ENCODE peak calls at places on chromosome X, in eight cellular contexts. S is ovary, H is A549, R is transverse colon, T is breast epithelium, B is thyroid gland, C is HCT116, I is heart left ventricle. J is an unnamed sample.
A peak's percentile ranks its signal among the peaks of the same experiment; 100 is the strongest.

GRCh38 chrX:43882294-43882681 is at the start of gene MAOB:
- DNase-seq in T (no peak), R (peak; percentile 33), S (peak; percentile 59), I (peak; percentile 60), C (no peak), H (no peak), B (peak; percentile 35), J (no peak)

GRCh38 chrX:69503228-69503834 is 795 bp upstream of the NALF2 start:
- DNase-seq in I (no peak), T (no peak), B (peak; percentile 79), S (no peak), H (peak; percentile 75), R (no peak), C (peak; percentile 43), J (no peak)

GRCh38 chrX:21974011-21974385 is 33.5 kb downstream of the SMS start:
- DNase-seq in S (no peak), I (no peak), R (no peak), H (no peak), B (no peak), T (no peak), C (no peak), J (no peak)

GRCh38 chrX:49934148-49934547 is 11.8 kb downstream of the CLCN5 start:
- DNase-seq in R (no peak), S (no peak), H (no peak), B (no peak), C (no peak), T (no peak), I (no peak), J (no peak)

GRCh38 chrX:73965833-73966232 is 338.1 kb upstream of the ZCCHC13 start:
- DNase-seq in T (no peak), I (no peak), B (no peak), S (no peak), C (no peak), H (no peak), R (no peak), J (no peak)

GRCh38 chrX:29687687-29688086 is 527.7 kb upstream of the MAGEB2 start:
- DNase-seq in H (peak; percentile 22), T (no peak), C (no peak), B (peak; percentile 4), R (no peak), S (no peak), I (no peak), J (no peak)

GRCh38 chrX:139559383-139560042 is 29.0 kb downstream of the F9 start:
- DNase-seq in C (peak; percentile 24), S (no peak), T (no peak), I (no peak), B (peak; percentile 12), R (peak; percentile 10), H (peak; percentile 68), J (no peak)

GRCh38 chrX:9905288-9905687 is 61.9 kb upstream of the CLDN34 start:
- DNase-seq in R (no peak), T (no peak), I (no peak), C (no peak), B (no peak), S (no peak), H (no peak), J (no peak)

GRCh38 chrX:150050387-150050786 is 112.1 kb upstream of the EOLA2 start:
- DNase-seq in B (no peak), C (no peak), R (no peak), S (no peak), T (no peak), H (no peak), I (no peak), J (no peak)

GRCh38 chrX:39690541-39691415 is 407.0 kb downstream of the BCOR start:
- DNase-seq in H (no peak), B (no peak), I (no peak), R (peak; percentile 19), C (no peak), T (no peak), S (no peak), J (no peak)

GRCh38 chrX:39689374-39690104 is 408.2 kb downstream of the BCOR start:
- DNase-seq in C (no peak), H (no peak), I (no peak), R (peak; percentile 11), S (no peak), T (no peak), B (no peak), J (no peak)

GRCh38 chrX:39691724-39692123 is 406.0 kb downstream of the BCOR start:
- DNase-seq in I (no peak), B (no peak), S (no peak), R (no peak), H (no peak), C (no peak), T (no peak), J (no peak)

GRCh38 chrX:39688219-39688575 is 409.6 kb downstream of the BCOR start:
- DNase-seq in B (no peak), C (no peak), H (no peak), I (no peak), R (no peak), S (no peak), T (no peak), J (no peak)

DNA sequence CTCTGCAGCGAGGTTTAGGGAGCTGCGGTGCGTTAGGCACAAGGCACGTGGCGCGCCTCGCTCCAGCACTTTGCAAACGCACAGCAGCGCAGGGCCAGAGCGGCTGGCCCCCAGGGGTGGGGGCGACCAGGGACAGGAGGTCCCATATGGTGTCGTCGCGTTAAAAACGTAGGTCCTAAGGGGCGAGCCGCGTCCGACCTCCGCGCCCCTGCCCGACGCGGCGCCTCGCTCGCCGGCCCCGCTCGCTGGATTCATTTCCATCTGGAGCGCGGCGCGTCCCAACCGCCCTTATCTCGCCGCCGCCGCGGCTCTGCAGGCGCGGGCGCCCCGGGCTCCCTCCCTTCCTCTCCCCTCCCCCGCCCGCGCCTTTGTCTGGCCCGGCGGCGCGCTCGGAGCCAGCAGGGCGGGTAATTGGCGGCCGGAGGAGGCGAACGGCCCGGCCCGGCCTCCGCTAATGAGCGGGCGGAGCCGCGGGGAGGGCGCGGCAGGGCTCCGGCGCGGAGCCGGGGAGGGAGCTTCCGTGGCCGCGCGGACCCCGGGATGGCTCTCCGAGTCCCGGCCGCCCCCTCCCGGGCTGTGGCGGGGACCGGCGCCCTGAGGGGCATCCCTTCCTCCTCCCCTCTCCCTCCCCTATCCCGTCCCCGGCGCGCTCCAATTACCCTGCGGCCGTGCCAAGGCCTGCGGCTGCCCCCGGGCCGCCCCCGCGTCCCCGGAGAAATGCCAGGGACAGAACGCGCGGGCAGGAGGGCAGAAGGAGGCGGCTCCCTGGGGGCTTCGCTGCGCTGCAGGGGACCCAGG is 409.0 kb downstream of the BCOR start:
- DNase-seq in H (peak; percentile 24), T (no peak), C (no peak), R (peak; percentile 68), S (peak; percentile 75), I (peak; percentile 73), B (peak; percentile 67), J (no peak)
- TF ChIP-seq POLR2A in H (peak; percentile 20), T (no peak), C (no peak), R (peak; percentile 12), S (no peak), I (no peak), B (no peak), J (no peak)

DNA sequence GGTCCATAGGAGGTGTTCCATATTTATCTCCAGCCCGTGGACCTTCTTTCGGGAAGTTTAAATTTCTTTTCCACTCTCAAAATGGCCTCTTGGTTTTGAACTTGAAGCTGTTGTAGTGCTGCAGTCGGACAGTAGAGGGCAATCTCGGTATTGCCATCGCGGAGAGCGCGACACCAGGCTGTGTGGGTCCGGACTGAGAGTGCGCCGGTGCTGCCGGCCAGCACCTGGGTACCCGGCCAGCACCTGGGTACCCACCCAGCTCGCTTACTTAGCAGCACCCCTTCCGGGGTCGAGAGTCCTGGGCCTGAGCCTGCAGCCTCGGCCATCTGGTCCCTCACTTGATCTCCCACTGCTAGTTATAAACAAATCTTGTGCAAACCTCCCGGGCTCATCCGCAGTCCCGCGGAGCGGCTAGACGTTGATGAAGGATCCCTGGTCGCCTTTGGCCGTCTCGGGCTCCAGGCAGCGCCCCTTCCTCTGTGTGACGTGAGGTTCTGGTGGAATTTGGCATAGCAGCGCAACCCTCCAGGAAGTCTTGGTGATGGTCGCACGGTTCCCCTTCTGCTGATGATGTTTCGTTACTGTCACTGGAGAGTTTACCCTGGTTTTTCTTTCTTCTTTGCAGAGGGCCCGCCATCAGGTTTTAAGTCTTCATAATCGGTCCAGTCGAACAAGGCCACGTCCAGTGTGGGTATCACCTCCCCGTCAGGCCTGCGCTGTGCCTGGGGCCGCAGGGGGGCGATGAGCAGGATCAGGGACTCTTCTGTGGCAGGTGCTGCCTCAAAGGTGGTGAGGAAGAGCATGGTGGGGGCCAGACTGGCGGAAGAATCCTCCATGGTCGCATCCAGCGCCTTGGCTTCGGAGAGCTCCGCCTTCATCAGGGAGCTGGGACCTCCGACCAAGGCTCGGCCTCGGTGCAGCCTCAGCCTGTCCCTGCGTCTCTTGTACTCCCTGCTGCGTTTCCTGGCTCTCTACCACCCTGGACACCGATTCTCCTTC is 17.8 kb downstream of the FAM9A start:
- DNase-seq in S (no peak), B (peak; percentile 38), C (no peak), R (no peak), H (peak; percentile 55), I (no peak), T (no peak), J (no peak)
- TF ChIP-seq CTCF in S (no peak), B (peak; percentile 46), C (peak; percentile 24), R (peak; percentile 12), H (peak; percentile 33), I (peak; percentile 50), T (no peak), J (peak; percentile 35)

DNA sequence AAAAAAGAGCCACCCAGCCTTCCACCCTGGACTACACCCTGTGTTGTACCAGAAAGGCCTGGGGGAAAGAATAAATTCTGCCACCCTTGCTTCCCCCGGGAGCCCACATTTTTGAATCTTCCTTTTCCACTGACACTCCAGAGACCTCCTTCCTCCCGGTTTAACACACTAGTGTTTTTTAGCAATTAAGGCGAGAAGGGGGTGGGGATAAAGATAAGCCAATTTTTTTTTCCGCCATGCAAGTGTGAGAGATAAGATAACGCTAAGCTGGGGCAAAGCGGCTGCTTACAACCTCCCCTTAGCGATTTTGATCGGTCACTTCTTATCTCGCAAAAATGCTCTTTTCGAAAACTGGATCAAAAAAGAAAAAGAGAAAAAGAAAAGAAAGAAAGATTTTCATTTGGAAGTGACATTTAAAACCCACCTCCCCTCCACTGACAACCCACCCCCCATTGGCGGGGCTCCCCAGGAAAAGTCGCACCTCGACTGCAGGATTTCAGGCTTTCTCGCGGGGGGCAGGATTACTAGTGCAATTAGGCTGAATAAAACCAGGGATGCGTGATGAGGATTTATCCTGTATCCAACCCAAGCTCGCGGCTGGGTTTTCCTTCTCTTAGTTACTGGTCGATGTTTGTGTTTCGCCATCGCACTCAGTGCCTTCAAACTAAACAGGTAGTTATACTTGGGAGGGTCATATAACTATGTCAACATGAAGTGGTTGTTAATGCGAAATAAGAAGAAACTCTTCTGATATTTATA is 6.0 kb upstream of the BCOR start:
- DNase-seq in S (no peak), B (no peak), T (no peak), I (no peak), H (no peak), R (no peak), C (no peak), J (no peak)
- H3K4me3 ChIP-seq in S (no peak overlapping the region), B (no peak overlapping the region), T (no peak overlapping the region), I (no peak overlapping the region), H (no peak overlapping the region), R (peak overlapping the region; percentile 65), C (no peak overlapping the region), J (no peak overlapping the region)

DNA sequence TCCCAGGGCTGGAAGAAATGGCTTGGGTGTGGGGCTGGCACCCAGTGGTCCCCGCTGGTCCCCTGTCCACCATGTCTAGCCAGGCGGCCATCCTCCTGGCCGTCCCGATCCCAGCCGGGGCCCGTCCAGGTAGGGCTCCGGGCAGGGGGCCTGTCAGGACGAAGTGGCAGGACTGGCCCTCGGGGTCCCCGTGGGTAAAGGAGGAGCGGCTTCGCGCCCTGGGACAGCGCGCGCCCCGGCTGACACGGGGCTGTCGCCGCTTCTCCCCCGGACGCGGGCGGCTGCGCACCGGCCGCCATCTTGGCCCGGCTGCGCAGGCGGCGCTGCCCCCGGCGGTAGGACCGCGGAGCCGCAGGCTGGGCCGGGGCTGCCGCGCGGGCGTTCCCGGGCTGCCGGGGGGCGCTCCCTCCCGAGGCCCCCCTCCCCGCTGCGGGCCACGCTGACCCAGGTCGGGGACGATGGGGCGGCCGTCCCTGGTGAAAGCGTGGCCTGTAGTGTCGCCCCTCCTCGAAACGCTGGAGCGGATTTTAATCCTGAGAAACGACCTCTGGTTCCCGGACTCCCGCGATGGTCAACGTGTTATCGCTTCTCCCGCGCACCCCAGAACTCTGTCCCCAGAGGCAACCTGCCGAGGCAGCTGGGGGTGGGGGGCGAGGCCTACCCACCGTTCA is 60.4 kb upstream of the BCOR start:
- DNase-seq in T (no peak), B (no peak), S (peak; percentile 48), H (peak; percentile 50), R (no peak), C (no peak), I (peak; percentile 30), J (no peak)
- TF ChIP-seq POLR2A in T (no peak), B (peak; percentile 44), S (peak; percentile 11), H (peak; percentile 63), R (no peak), C (no peak), I (no peak), J (no peak)

J was measured in esophagus squamous epithelium.